ENCODE peak calls at places on chromosome 9, in eight cellular contexts. One of them, this sample, is unnamed.

GRCh38 chr9:88443480-88444113 is 55.4 kb downstream of the SPIN1 start:
- DNase-seq in GM23338: peak
- DNase-seq in Panc1: no peak
- DNase-seq in HepG2: no peak
- DNase-seq in SK-N-SH: no peak
- DNase-seq in GM12878: no peak
- DNase-seq in K562: no peak
- DNase-seq in HCT116: no peak
- DNase-seq in this sample: no peak

GRCh38 chr9:135299651-135300345 is 179.8 kb upstream of the PPP1R26 start:
- DNase-seq in SK-N-SH: peak
- DNase-seq in K562: no peak
- DNase-seq in Panc1: no peak
- DNase-seq in HCT116: no peak
- DNase-seq in HepG2: no peak
- DNase-seq in GM23338: no peak
- DNase-seq in GM12878: no peak
- DNase-seq in this sample: no peak

GRCh38 chr9:89602978-89603628 is 1.7 kb upstream of the GADD45G start:
- DNase-seq in GM12878: peak
- DNase-seq in HCT116: peak
- DNase-seq in HepG2: peak
- DNase-seq in K562: peak
- DNase-seq in GM23338: peak
- DNase-seq in Panc1: no peak
- DNase-seq in SK-N-SH: peak
- DNase-seq in this sample: no peak

GRCh38 chr9:91451431-91452270 is 28.0 kb upstream of the NFIL3 start:
- DNase-seq in Panc1: no peak
- DNase-seq in GM12878: no peak
- DNase-seq in HCT116: no peak
- DNase-seq in HepG2: no peak
- DNase-seq in SK-N-SH: no peak
- DNase-seq in GM23338: no peak
- DNase-seq in K562: no peak
- DNase-seq in this sample: no peak

GRCh38 chr9:21831841-21832509 is 29.5 kb downstream of the MTAP start:
- DNase-seq in K562: no peak
- DNase-seq in GM23338: no peak
- DNase-seq in Panc1: no peak
- DNase-seq in HCT116: no peak
- DNase-seq in GM12878: peak
- DNase-seq in HepG2: no peak
- DNase-seq in SK-N-SH: no peak
- DNase-seq in this sample: no peak

GRCh38 chr9:127537792-127538191 is 74.3 kb upstream of the STXBP1 start:
- DNase-seq in Panc1: no peak
- DNase-seq in K562: no peak
- DNase-seq in HepG2: no peak
- DNase-seq in HCT116: no peak
- DNase-seq in GM12878: no peak
- DNase-seq in SK-N-SH: peak
- DNase-seq in GM23338: peak
- DNase-seq in this sample: no peak

GRCh38 chr9:34089311-34089710 is 37.2 kb downstream of the DCAF12 start:
- DNase-seq in K562: no peak
- DNase-seq in SK-N-SH: no peak
- DNase-seq in GM12878: no peak
- DNase-seq in HepG2: no peak
- DNase-seq in Panc1: no peak
- DNase-seq in GM23338: no peak
- DNase-seq in HCT116: no peak
- DNase-seq in this sample: no peak

GRCh38 chr9:126420643-126421564 is 94.3 kb downstream of the MVB12B start:
- DNase-seq in Panc1: peak
- DNase-seq in SK-N-SH: no peak
- DNase-seq in GM23338: no peak
- DNase-seq in HCT116: peak
- DNase-seq in HepG2: peak
- DNase-seq in K562: no peak
- DNase-seq in GM12878: no peak
- DNase-seq in this sample: no peak

GRCh38 chr9:91907387-91908292 is 42.4 kb downstream of the ROR2 start:
- DNase-seq in HepG2: no peak
- DNase-seq in GM23338: no peak
- DNase-seq in SK-N-SH: no peak
- DNase-seq in GM12878: no peak
- DNase-seq in HCT116: no peak
- DNase-seq in K562: peak
- DNase-seq in Panc1: no peak
- DNase-seq in this sample: no peak

GRCh38 chr9:113781381-113781780 is 94.7 kb upstream of the ZNF618 start:
- DNase-seq in K562: no peak
- DNase-seq in Panc1: no peak
- DNase-seq in GM12878: no peak
- DNase-seq in SK-N-SH: no peak
- DNase-seq in HCT116: no peak
- DNase-seq in HepG2: no peak
- DNase-seq in GM23338: no peak
- DNase-seq in this sample: no peak

GRCh38 chr9:9790216-9790872 is 822.5 kb downstream of the PTPRD start:
- DNase-seq in GM23338: peak
- DNase-seq in Panc1: peak
- DNase-seq in GM12878: no peak
- DNase-seq in SK-N-SH: peak
- DNase-seq in HepG2: peak
- DNase-seq in HCT116: no peak
- DNase-seq in K562: peak
- DNase-seq in this sample: no peak

GRCh38 chr9:93309889-93310425 is 126.0 kb downstream of the WNK2 start:
- DNase-seq in K562: no peak
- DNase-seq in Panc1: no peak
- DNase-seq in GM23338: no peak
- DNase-seq in GM12878: no peak
- DNase-seq in HCT116: no peak
- DNase-seq in HepG2: no peak
- DNase-seq in SK-N-SH: no peak
- DNase-seq in this sample: no peak

GRCh38 chr9:7721291-7721690 is 78.3 kb downstream of the DMAC1 start:
- DNase-seq in Panc1: no peak
- DNase-seq in GM12878: no peak
- DNase-seq in SK-N-SH: no peak
- DNase-seq in GM23338: no peak
- DNase-seq in HepG2: no peak
- DNase-seq in K562: no peak
- DNase-seq in HCT116: no peak
- DNase-seq in this sample: no peak

GRCh38 chr9:135707449-135708138 is 5.6 kb downstream of the KCNT1 start:
- DNase-seq in HCT116: no peak
- DNase-seq in Panc1: no peak
- DNase-seq in GM23338: no peak
- DNase-seq in GM12878: no peak
- DNase-seq in HepG2: no peak
- DNase-seq in SK-N-SH: peak
- DNase-seq in K562: no peak
- DNase-seq in this sample: no peak

DNA sequence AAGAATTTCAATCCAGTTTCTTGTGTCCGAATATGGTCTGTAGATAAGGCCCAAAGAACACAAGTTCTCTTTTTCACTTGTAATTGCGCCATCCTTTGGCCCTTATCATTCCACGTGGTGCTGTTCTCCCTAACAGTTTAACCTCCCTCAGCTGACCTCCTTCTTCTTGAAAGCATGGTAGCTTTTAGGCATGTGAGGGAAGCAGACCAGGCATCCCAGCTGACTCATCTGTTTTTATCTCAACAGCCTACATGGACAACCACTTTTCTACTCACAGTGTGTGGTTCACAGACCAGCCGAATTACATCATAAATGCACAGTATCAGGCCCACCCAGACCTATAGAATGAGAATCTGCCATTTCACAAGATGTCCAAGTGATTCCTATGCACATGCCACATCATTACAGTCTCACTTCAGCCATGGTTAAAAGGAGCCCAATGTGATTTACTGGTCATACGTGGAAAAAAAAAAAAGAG is 26.9 kb upstream of the PLIN2 start:
- DNase-seq in GM12878: no peak
- DNase-seq in GM23338: no peak
- DNase-seq in HCT116: no peak
- DNase-seq in K562: peak
- DNase-seq in Panc1: no peak
- DNase-seq in SK-N-SH: no peak
- DNase-seq in HepG2: peak
- DNase-seq in this sample: peak
- TF ChIP-seq CTCF in GM12878: no peak
- TF ChIP-seq CTCF in GM23338: no peak
- TF ChIP-seq CTCF in HCT116: no peak
- TF ChIP-seq CTCF in K562: no peak
- TF ChIP-seq CTCF in Panc1: no peak
- TF ChIP-seq CTCF in SK-N-SH: no peak
- TF ChIP-seq CTCF in HepG2: peak
- TF ChIP-seq CTCF in this sample: no peak

GRCh38 chr9:35348109-35348508 is 141.8 kb upstream of the RUSC2 start:
- DNase-seq in Panc1: no peak
- DNase-seq in GM23338: no peak
- DNase-seq in HepG2: no peak
- DNase-seq in SK-N-SH: no peak
- DNase-seq in GM12878: no peak
- DNase-seq in HCT116: no peak
- DNase-seq in K562: no peak
- DNase-seq in this sample: no peak

GRCh38 chr9:35353731-35354365 is 136.1 kb upstream of the RUSC2 start:
- DNase-seq in GM12878: no peak
- DNase-seq in HCT116: no peak
- DNase-seq in Panc1: no peak
- DNase-seq in SK-N-SH: no peak
- DNase-seq in K562: peak
- DNase-seq in HepG2: no peak
- DNase-seq in GM23338: no peak
- DNase-seq in this sample: no peak

GRCh38 chr9:35349287-35349990 is 140.5 kb upstream of the RUSC2 start:
- DNase-seq in GM12878: no peak
- DNase-seq in Panc1: no peak
- DNase-seq in HepG2: no peak
- DNase-seq in K562: no peak
- DNase-seq in HCT116: no peak
- DNase-seq in SK-N-SH: no peak
- DNase-seq in GM23338: no peak
- DNase-seq in this sample: no peak

GRCh38 chr9:35350212-35350611 is 139.7 kb upstream of the RUSC2 start:
- DNase-seq in HepG2: no peak
- DNase-seq in K562: no peak
- DNase-seq in GM23338: no peak
- DNase-seq in SK-N-SH: no peak
- DNase-seq in HCT116: no peak
- DNase-seq in Panc1: no peak
- DNase-seq in GM12878: no peak
- DNase-seq in this sample: no peak

GRCh38 chr9:35350827-35351549 is 138.9 kb upstream of the RUSC2 start:
- DNase-seq in Panc1: no peak
- DNase-seq in GM12878: no peak
- DNase-seq in HepG2: no peak
- DNase-seq in HCT116: no peak
- DNase-seq in K562: no peak
- DNase-seq in SK-N-SH: no peak
- DNase-seq in GM23338: no peak
- DNase-seq in this sample: no peak
- TF ChIP-seq POLR2AphosphoS5 in Panc1: no peak
- TF ChIP-seq POLR2AphosphoS5 in GM12878: no peak
- TF ChIP-seq POLR2AphosphoS5 in HepG2: no peak
- TF ChIP-seq POLR2AphosphoS5 in HCT116: no peak
- TF ChIP-seq POLR2AphosphoS5 in K562: no peak
- TF ChIP-seq POLR2AphosphoS5 in SK-N-SH: no peak
- TF ChIP-seq POLR2AphosphoS5 in GM23338: no peak
- TF ChIP-seq POLR2AphosphoS5 in this sample: no peak

DNA sequence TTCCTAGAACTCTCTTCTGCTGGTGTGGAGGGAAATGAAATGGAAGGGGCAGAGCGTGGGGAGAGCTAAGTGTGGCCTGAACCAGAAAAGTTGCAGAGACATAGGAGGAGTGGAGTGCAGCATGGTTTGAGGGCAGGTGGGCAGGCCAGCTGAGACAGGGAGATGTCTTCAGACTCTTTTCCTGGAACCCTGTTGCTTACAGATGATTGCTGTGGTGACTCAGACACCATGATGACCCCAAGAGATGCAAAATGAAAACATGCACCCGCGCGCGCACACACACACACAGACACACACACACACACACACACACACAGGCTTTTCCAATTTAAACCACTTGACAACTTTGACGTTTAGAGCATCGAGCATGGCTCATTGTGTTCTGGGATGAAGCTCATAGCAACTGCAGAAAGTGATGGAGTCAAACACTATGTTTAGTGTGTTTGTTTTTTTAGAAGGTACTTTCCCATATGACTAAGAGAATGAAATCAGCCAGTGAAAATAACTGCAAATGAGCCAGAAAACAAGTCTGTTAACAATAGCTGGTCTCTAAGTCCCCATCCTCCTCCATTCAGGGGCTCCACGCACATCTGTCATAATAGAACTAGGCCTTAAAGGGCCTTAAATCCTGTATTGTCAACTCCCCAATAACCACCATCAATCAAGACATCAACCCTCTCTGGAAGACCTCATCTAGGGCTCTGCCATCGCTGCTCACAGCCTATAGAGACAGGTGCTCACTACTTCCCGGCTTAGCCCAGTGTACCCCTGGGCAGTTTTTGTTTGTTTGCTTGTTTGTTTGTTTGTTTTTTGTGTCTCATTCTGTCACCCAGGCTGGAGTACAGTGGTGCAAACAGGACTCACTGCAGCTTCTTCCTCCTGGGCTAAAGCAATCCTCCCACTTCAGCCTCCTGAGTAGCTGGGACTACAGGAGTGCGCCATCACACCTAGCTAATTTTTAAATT is 9.6 kb downstream of the TMOD1 start:
- DNase-seq in K562: peak
- DNase-seq in Panc1: no peak
- DNase-seq in SK-N-SH: no peak
- DNase-seq in GM23338: no peak
- DNase-seq in GM12878: peak
- DNase-seq in HepG2: no peak
- DNase-seq in HCT116: no peak
- DNase-seq in this sample: no peak
- TF ChIP-seq REST in K562: no peak
- TF ChIP-seq REST in Panc1: no peak
- TF ChIP-seq REST in SK-N-SH: no peak
- TF ChIP-seq REST in GM23338: no peak
- TF ChIP-seq REST in GM12878: no peak
- TF ChIP-seq REST in HepG2: no peak
- TF ChIP-seq REST in HCT116: no peak
- TF ChIP-seq REST in this sample: no peak

DNA sequence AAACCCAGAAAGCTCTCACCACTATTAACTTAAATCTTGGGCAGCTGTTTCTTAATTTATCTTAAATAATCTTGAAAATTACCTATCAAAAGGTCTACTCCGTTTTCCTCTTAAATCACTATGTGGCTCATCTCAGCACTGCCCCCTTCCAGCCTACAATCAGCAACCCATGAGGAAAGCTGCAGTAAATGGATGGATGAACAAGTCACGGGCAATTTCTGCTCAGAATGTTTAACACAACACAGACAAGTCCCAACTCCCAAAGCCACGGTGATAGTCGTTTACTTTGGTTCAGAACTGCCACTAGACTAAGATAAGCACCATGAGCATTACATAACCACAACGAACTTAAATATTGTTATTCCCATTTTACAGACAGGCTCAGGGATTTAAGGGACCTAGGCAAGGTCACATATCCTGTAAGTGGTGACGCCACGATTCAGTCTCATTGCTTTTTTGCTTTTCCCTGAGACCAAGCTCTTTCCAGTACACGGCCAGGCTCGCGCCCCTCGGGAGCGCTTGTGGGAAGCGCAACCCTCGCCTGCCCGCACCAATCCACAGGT is 2.0 kb upstream of the SMIM27 start:
- DNase-seq in SK-N-SH: peak
- DNase-seq in GM12878: no peak
- DNase-seq in GM23338: peak
- DNase-seq in HepG2: no peak
- DNase-seq in K562: peak
- DNase-seq in HCT116: no peak
- DNase-seq in Panc1: no peak
- DNase-seq in this sample: no peak
- TF ChIP-seq CTCF in SK-N-SH: peak
- TF ChIP-seq CTCF in GM12878: no peak
- TF ChIP-seq CTCF in GM23338: no peak
- TF ChIP-seq CTCF in HepG2: peak
- TF ChIP-seq CTCF in K562: no peak
- TF ChIP-seq CTCF in HCT116: no peak
- TF ChIP-seq CTCF in Panc1: peak
- TF ChIP-seq CTCF in this sample: no peak

This sample was measured in HL-60.